ENCODE peak calls at places on chromosomes 12 and 14, in five cellular contexts. S is PC-3, L is fibroblast of lung, M is HFF-Myc, I is mammary epithelial cell. R is an unnamed sample.

GRCh38 chr12:98188649-98189048 is 326.7 kb upstream of the TMPO start:
- DNase-seq in M (no peak), I (no peak), S (peak), L (peak), R (no peak)

GRCh38 chr14:99812096-99812750 is 19.0 kb downstream of the EML1 start:
- DNase-seq in L (no peak), S (no peak), I (no peak), M (no peak), R (no peak)

GRCh38 chr12:69354561-69355187 is 4.9 kb upstream of the YEATS4 start:
- DNase-seq in I (no peak), L (no peak), S (no peak), M (no peak), R (no peak)

GRCh38 chr12:96471368-96472040 is 17.9 kb upstream of the CFAP54 start:
- DNase-seq in M (no peak), I (peak), S (peak), L (peak), R (no peak)

GRCh38 chr14:99946652-99947489 is 118.4 kb upstream of the EVL start:
- DNase-seq in I (no peak), M (no peak), L (no peak), S (peak), R (peak)

GRCh38 chr12:23750923-23751322 is 198.5 kb downstream of the SOX5 start:
- DNase-seq in M (no peak), L (no peak), S (no peak), I (no peak), R (no peak)

GRCh38 chr12:89353188-89353822 is 1.0 kb upstream of the DUSP6 start:
- DNase-seq in M (no peak), S (peak), I (no peak), L (peak), R (peak)

GRCh38 chr14:39860837-39861236 is 428.6 kb upstream of the FBXO33 start:
- DNase-seq in L (no peak), S (no peak), I (no peak), M (no peak), R (no peak)

GRCh38 chr12:29672580-29672979 is 111.2 kb downstream of the TMTC1 start:
- DNase-seq in L (no peak), S (no peak), I (no peak), M (no peak), R (no peak)

GRCh38 chr14:95544588-95544987 is 9.7 kb downstream of the GLRX5 start:
- DNase-seq in S (no peak), I (no peak), L (peak), M (no peak), R (no peak)

GRCh38 chr12:111585619-111586135 is 13.4 kb downstream of the ATXN2 start:
- DNase-seq in M (no peak), I (no peak), S (no peak), L (no peak), R (no peak)

GRCh38 chr14:97456958-97457357 is 659.8 kb downstream of the VRK1 start:
- DNase-seq in M (no peak), I (no peak), L (peak), S (peak), R (no peak)

GRCh38 chr12:109951136-109951535 is 45.0 kb downstream of the GIT2 start:
- DNase-seq in M (no peak), L (peak), S (peak), I (peak), R (no peak)

GRCh38 chr12:56634242-56634836 is 4.2 kb upstream of the BAZ2A start:
- DNase-seq in L (no peak), M (no peak), S (peak), I (peak), R (no peak)

GRCh38 chr12:105167346-105167745 is 59.8 kb downstream of the WASHC4 start:
- DNase-seq in L (no peak), S (no peak), M (no peak), I (no peak), R (no peak)

GRCh38 chr12:41724216-41724615 is 420.5 kb downstream of the GXYLT1 start:
- DNase-seq in S (no peak), M (no peak), L (no peak), I (no peak), R (no peak)

GRCh38 chr14:23112359-23113178 is 6.5 kb downstream of the CEBPE start:
- DNase-seq in L (no peak), M (no peak), S (no peak), I (no peak), R (no peak)

GRCh38 chr14:90675399-90675798 is 140.8 kb downstream of the TTC7B start:
- DNase-seq in L (peak), S (peak), M (no peak), I (no peak), R (no peak)

GRCh38 chr12:52354197-52354596 is 13.1 kb downstream of the KRT85 start:
- DNase-seq in M (peak), I (no peak), L (no peak), S (no peak), R (no peak)

GRCh38 chr12:51270847-51271518 is 768 bp upstream of the SMAGP start:
- DNase-seq in I (peak), S (peak), L (peak), M (peak), R (no peak)

GRCh38 chr14:65142429-65142828 is 40.1 kb upstream of the MAX start:
- DNase-seq in L (no peak), S (no peak), I (no peak), M (no peak), R (no peak)

GRCh38 chr14:94128216-94128839 is 1.1 kb downstream of the IFI27L2 start:
- DNase-seq in I (no peak), S (no peak), M (no peak), L (no peak), R (no peak)

GRCh38 chr12:53484686-53485567 is 14.3 kb downstream of the MAP3K12 start:
- DNase-seq in M (no peak), S (peak), I (peak), L (peak), R (no peak)

GRCh38 chr12:121796855-121797751 is 3.6 kb upstream of the RHOF start:
- DNase-seq in S (peak), L (peak), I (peak), M (no peak), R (no peak)
- TF ChIP-seq CTCF in S (peak), L (peak), I (no peak), M (no peak), R (no peak)

GRCh38 chr14:51661504-51661903 is 9.8 kb downstream of the FRMD6 start:
- DNase-seq in L (no peak), S (no peak), I (no peak), M (no peak), R (no peak)
- TF ChIP-seq CTCF in L (no peak), S (no peak), I (no peak), M (no peak), R (no peak)

DNA sequence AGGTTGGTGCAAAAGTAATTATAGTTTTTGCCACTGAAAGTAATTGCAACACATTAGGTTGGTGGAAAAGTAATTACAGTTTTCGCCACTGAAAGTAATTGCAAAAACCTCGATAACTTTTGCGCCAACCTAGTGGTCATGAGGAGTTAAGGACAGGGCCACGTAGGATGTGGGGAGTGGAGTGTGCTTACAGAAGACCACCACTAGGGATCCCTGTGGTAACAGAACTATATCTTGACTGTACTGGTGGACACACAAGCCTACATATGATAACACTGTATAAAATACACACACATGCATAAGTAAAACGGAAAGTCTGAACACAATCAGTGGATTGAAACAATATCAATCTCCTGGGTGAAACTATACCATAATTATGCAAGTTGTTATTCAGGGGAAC is 187.4 kb upstream of the ABCD2 start:
- DNase-seq in I (no peak), M (no peak), L (no peak), S (peak), R (no peak)
- TF ChIP-seq CTCF in I (peak), M (peak), L (peak), S (peak), R (no peak)

GRCh38 chr12:132324173-132324572 is 5.2 kb downstream of the GALNT9 start:
- DNase-seq in S (no peak), I (no peak), M (no peak), L (no peak), R (no peak)
- TF ChIP-seq CTCF in S (no peak), I (no peak), M (no peak), L (no peak), R (no peak)

DNA sequence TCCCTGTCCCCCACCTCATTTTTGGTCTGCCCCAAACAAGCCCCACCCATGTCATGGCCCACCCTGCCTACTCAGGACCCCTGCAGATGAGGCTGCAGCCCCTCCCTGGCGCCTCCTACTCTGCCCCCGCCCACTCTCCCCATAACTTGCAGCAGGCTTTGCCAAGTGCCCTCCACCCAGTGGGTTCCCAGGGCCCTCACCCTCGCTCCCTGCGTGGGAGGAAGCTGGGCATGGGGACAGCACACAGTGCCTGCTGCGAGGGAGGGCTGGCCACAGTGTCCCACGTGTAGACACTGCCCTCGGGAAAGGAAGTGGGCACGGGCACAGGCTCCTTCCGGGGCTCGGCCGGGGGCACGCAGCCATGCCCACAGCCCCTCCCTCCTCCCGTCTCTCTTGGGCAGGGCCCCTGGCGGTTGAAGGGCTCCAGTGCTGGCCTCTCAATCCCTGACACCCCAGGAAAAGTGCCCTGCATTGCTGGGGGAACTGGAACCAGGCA is 9.4 kb downstream of the AKT1 start:
- DNase-seq in M (no peak), L (no peak), S (no peak), I (no peak), R (no peak)
- TF ChIP-seq CTCF in M (no peak), L (no peak), S (no peak), I (no peak), R (no peak)

DNA sequence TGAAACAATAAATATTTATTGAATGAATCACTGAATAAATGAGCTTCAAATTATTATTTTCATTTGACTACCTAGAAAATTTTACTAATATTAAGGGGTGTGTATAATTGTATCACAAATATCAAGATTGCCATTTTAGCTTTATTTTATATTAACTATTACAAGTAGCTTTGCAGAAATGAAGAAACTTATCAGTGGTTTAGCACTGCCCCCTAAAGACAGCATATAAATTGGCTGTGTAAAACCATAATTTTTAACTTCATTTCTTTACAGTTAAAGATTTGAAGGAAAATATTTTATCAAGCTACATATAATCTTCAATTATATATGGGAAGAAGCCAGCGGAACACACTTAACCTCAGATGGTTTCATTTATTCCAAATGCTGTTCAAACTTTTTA is 11.4 kb downstream of the GARIN6 start:
- DNase-seq in L (peak), S (peak), I (no peak), M (no peak), R (no peak)
- TF ChIP-seq CTCF in L (no peak), S (peak), I (no peak), M (no peak), R (no peak)

GRCh38 chr14:52923902-52924575 is 26.8 kb downstream of the FERMT2 start:
- DNase-seq in M (no peak), S (no peak), L (no peak), I (no peak), R (no peak)
- TF ChIP-seq CTCF in M (no peak), S (peak), L (no peak), I (no peak), R (no peak)

DNA sequence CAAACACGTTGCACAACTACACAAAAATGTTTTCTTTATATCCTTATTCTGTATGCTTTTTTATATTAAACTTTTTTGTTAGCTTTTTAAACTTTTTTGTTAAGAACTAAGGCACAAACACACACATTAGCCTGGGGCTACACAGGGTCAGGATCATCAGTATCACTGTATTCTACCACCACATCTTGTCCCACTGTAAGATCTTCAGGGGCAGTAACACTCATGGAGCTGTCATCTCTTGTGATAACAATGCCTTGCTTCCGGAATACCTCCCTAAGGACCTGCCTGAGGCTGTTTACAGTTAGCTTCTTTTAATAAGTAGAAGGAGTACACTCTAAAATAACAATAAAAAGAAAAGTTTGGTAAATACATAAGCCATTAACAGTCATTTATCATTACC is 42.2 kb downstream of the PLEKHA5 start:
- DNase-seq in I (peak), L (no peak), S (peak), M (no peak), R (no peak)
- TF ChIP-seq CTCF in I (no peak), L (no peak), S (no peak), M (no peak), R (no peak)

DNA sequence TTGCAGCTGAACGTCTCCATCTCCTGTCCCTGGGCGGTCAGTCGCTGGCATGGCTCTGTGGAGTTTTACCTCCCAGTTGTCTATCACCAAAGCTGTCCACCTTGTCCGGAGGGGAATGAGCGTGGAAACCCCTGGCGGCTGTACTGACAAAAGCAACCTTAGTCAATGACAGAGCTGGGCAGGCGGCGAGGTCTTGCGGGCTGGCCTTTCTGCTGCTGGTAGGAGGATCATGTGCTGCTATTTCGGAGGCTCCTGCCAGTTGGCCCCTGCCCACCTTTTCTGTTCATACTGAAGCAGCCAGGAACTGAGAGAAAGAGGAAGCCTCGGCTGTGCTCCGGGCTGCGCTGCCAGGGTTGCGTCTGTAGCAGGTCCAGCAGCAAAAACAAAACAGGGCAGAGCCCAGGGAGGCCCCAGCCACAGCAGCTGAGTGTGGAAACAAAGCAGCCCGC is 57.7 kb downstream of the HMGA2 start:
- DNase-seq in I (no peak), M (no peak), S (no peak), L (peak), R (no peak)
- TF ChIP-seq CTCF in I (no peak), M (peak), S (no peak), L (peak), R (no peak)

R was measured in activated B cell treated with CpG ODN at 0.5 μM for 24 hours.